ENCODE peak calls at places on chromosomes 13 and 19, in ten cellular contexts. One of them, this sample, is unnamed.

GRCh38 chr19:4523306-4524110 is 5.2 kb upstream of the PLIN4 start:
- DNase-seq in Calu3: peak
- DNase-seq in adrenal gland: no peak
- DNase-seq in activated T-cell treated with anti-CD3 and anti-CD28 coated beads, Interleukin-2, amount 50 U/mL, for 1 hour: peak
- DNase-seq in activated T-helper 1 cell treated with anti-CD3 and anti-CD28 coated beads, Interleukin-12 subunit alpha, Interleukin-12 subunit beta, Interleukin-2, Interleukin-4 antibody, amounts not matched to agents 30 ng/mL and 10 ng/mL and 1 ng/mL, durations not matched to agents 14 hours and 24 hours and 36 hours: peak
- DNase-seq in A549: peak
- DNase-seq in T-helper 1 cell: no peak
- DNase-seq in astrocyte of the spinal cord: no peak
- DNase-seq in nucleus accumbens: peak
- DNase-seq in SK-N-MC: no peak
- DNase-seq in this sample: peak

GRCh38 chr19:8340341-8341096 is 2.5 kb downstream of the KANK3 start:
- DNase-seq in adrenal gland: peak
- DNase-seq in astrocyte of the spinal cord: no peak
- DNase-seq in A549: no peak
- DNase-seq in activated T-cell treated with anti-CD3 and anti-CD28 coated beads, Interleukin-2, amount 50 U/mL, for 1 hour: no peak
- DNase-seq in nucleus accumbens: no peak
- DNase-seq in activated T-helper 1 cell treated with anti-CD3 and anti-CD28 coated beads, Interleukin-12 subunit alpha, Interleukin-12 subunit beta, Interleukin-2, Interleukin-4 antibody, amounts not matched to agents 30 ng/mL and 10 ng/mL and 1 ng/mL, durations not matched to agents 14 hours and 24 hours and 36 hours: no peak
- DNase-seq in SK-N-MC: no peak
- DNase-seq in Calu3: no peak
- DNase-seq in T-helper 1 cell: no peak
- DNase-seq in this sample: no peak

GRCh38 chr13:70568571-70568970 is 460.3 kb upstream of the KLHL1 start:
- DNase-seq in SK-N-MC: peak
- DNase-seq in adrenal gland: no peak
- DNase-seq in Calu3: no peak
- DNase-seq in A549: peak
- DNase-seq in astrocyte of the spinal cord: peak
- DNase-seq in activated T-helper 1 cell treated with anti-CD3 and anti-CD28 coated beads, Interleukin-12 subunit alpha, Interleukin-12 subunit beta, Interleukin-2, Interleukin-4 antibody, amounts not matched to agents 30 ng/mL and 10 ng/mL and 1 ng/mL, durations not matched to agents 14 hours and 24 hours and 36 hours: no peak
- DNase-seq in T-helper 1 cell: peak
- DNase-seq in nucleus accumbens: no peak
- DNase-seq in activated T-cell treated with anti-CD3 and anti-CD28 coated beads, Interleukin-2, amount 50 U/mL, for 1 hour: no peak
- DNase-seq in this sample: peak

GRCh38 chr13:103356226-103356864 is 290.1 kb upstream of the SLC10A2 start:
- DNase-seq in T-helper 1 cell: no peak
- DNase-seq in SK-N-MC: no peak
- DNase-seq in astrocyte of the spinal cord: no peak
- DNase-seq in adrenal gland: no peak
- DNase-seq in activated T-cell treated with anti-CD3 and anti-CD28 coated beads, Interleukin-2, amount 50 U/mL, for 1 hour: no peak
- DNase-seq in A549: no peak
- DNase-seq in Calu3: no peak
- DNase-seq in activated T-helper 1 cell treated with anti-CD3 and anti-CD28 coated beads, Interleukin-12 subunit alpha, Interleukin-12 subunit beta, Interleukin-2, Interleukin-4 antibody, amounts not matched to agents 30 ng/mL and 10 ng/mL and 1 ng/mL, durations not matched to agents 14 hours and 24 hours and 36 hours: no peak
- DNase-seq in nucleus accumbens: no peak
- DNase-seq in this sample: no peak

GRCh38 chr19:14004619-14005380 is 1.3 kb downstream of the RFX1 start:
- DNase-seq in adrenal gland: peak
- DNase-seq in astrocyte of the spinal cord: no peak
- DNase-seq in T-helper 1 cell: no peak
- DNase-seq in A549: no peak
- DNase-seq in Calu3: peak
- DNase-seq in activated T-helper 1 cell treated with anti-CD3 and anti-CD28 coated beads, Interleukin-12 subunit alpha, Interleukin-12 subunit beta, Interleukin-2, Interleukin-4 antibody, amounts not matched to agents 30 ng/mL and 10 ng/mL and 1 ng/mL, durations not matched to agents 14 hours and 24 hours and 36 hours: no peak
- DNase-seq in SK-N-MC: no peak
- DNase-seq in activated T-cell treated with anti-CD3 and anti-CD28 coated beads, Interleukin-2, amount 50 U/mL, for 1 hour: no peak
- DNase-seq in nucleus accumbens: peak
- DNase-seq in this sample: peak

GRCh38 chr13:34748078-34748477 is 194.0 kb upstream of the NBEA start:
- DNase-seq in activated T-cell treated with anti-CD3 and anti-CD28 coated beads, Interleukin-2, amount 50 U/mL, for 1 hour: no peak
- DNase-seq in astrocyte of the spinal cord: peak
- DNase-seq in activated T-helper 1 cell treated with anti-CD3 and anti-CD28 coated beads, Interleukin-12 subunit alpha, Interleukin-12 subunit beta, Interleukin-2, Interleukin-4 antibody, amounts not matched to agents 30 ng/mL and 10 ng/mL and 1 ng/mL, durations not matched to agents 14 hours and 24 hours and 36 hours: no peak
- DNase-seq in adrenal gland: peak
- DNase-seq in A549: no peak
- DNase-seq in Calu3: peak
- DNase-seq in nucleus accumbens: peak
- DNase-seq in SK-N-MC: no peak
- DNase-seq in T-helper 1 cell: no peak
- DNase-seq in this sample: peak

GRCh38 chr19:53328967-53329366 is 4.6 kb upstream of the ZNF845 start:
- DNase-seq in SK-N-MC: no peak
- DNase-seq in A549: no peak
- DNase-seq in Calu3: no peak
- DNase-seq in nucleus accumbens: peak
- DNase-seq in astrocyte of the spinal cord: peak
- DNase-seq in adrenal gland: peak
- DNase-seq in activated T-cell treated with anti-CD3 and anti-CD28 coated beads, Interleukin-2, amount 50 U/mL, for 1 hour: no peak
- DNase-seq in T-helper 1 cell: no peak
- DNase-seq in activated T-helper 1 cell treated with anti-CD3 and anti-CD28 coated beads, Interleukin-12 subunit alpha, Interleukin-12 subunit beta, Interleukin-2, Interleukin-4 antibody, amounts not matched to agents 30 ng/mL and 10 ng/mL and 1 ng/mL, durations not matched to agents 14 hours and 24 hours and 36 hours: no peak
- DNase-seq in this sample: no peak

GRCh38 chr19:16106121-16106520 is 5.6 kb upstream of the RAB8A start:
- DNase-seq in T-helper 1 cell: no peak
- DNase-seq in A549: peak
- DNase-seq in astrocyte of the spinal cord: no peak
- DNase-seq in SK-N-MC: no peak
- DNase-seq in nucleus accumbens: no peak
- DNase-seq in Calu3: no peak
- DNase-seq in adrenal gland: no peak
- DNase-seq in activated T-helper 1 cell treated with anti-CD3 and anti-CD28 coated beads, Interleukin-12 subunit alpha, Interleukin-12 subunit beta, Interleukin-2, Interleukin-4 antibody, amounts not matched to agents 30 ng/mL and 10 ng/mL and 1 ng/mL, durations not matched to agents 14 hours and 24 hours and 36 hours: no peak
- DNase-seq in activated T-cell treated with anti-CD3 and anti-CD28 coated beads, Interleukin-2, amount 50 U/mL, for 1 hour: no peak
- DNase-seq in this sample: no peak

GRCh38 chr19:3057275-3057714 is 5.0 kb downstream of the TLE5 start:
- DNase-seq in SK-N-MC: no peak
- DNase-seq in A549: peak
- DNase-seq in astrocyte of the spinal cord: peak
- DNase-seq in activated T-helper 1 cell treated with anti-CD3 and anti-CD28 coated beads, Interleukin-12 subunit alpha, Interleukin-12 subunit beta, Interleukin-2, Interleukin-4 antibody, amounts not matched to agents 30 ng/mL and 10 ng/mL and 1 ng/mL, durations not matched to agents 14 hours and 24 hours and 36 hours: no peak
- DNase-seq in activated T-cell treated with anti-CD3 and anti-CD28 coated beads, Interleukin-2, amount 50 U/mL, for 1 hour: no peak
- DNase-seq in T-helper 1 cell: no peak
- DNase-seq in nucleus accumbens: peak
- DNase-seq in adrenal gland: peak
- DNase-seq in Calu3: peak
- DNase-seq in this sample: peak

GRCh38 chr19:17213334-17213733 is 1.8 kb upstream of the USE1 start:
- DNase-seq in astrocyte of the spinal cord: no peak
- DNase-seq in activated T-helper 1 cell treated with anti-CD3 and anti-CD28 coated beads, Interleukin-12 subunit alpha, Interleukin-12 subunit beta, Interleukin-2, Interleukin-4 antibody, amounts not matched to agents 30 ng/mL and 10 ng/mL and 1 ng/mL, durations not matched to agents 14 hours and 24 hours and 36 hours: no peak
- DNase-seq in SK-N-MC: no peak
- DNase-seq in Calu3: no peak
- DNase-seq in activated T-cell treated with anti-CD3 and anti-CD28 coated beads, Interleukin-2, amount 50 U/mL, for 1 hour: no peak
- DNase-seq in nucleus accumbens: no peak
- DNase-seq in T-helper 1 cell: no peak
- DNase-seq in A549: no peak
- DNase-seq in adrenal gland: no peak
- DNase-seq in this sample: no peak

GRCh38 chr19:44757057-44757734 is 8.7 kb downstream of the BCL3 start:
- DNase-seq in A549: no peak
- DNase-seq in adrenal gland: peak
- DNase-seq in activated T-cell treated with anti-CD3 and anti-CD28 coated beads, Interleukin-2, amount 50 U/mL, for 1 hour: no peak
- DNase-seq in nucleus accumbens: peak
- DNase-seq in T-helper 1 cell: no peak
- DNase-seq in astrocyte of the spinal cord: peak
- DNase-seq in Calu3: no peak
- DNase-seq in activated T-helper 1 cell treated with anti-CD3 and anti-CD28 coated beads, Interleukin-12 subunit alpha, Interleukin-12 subunit beta, Interleukin-2, Interleukin-4 antibody, amounts not matched to agents 30 ng/mL and 10 ng/mL and 1 ng/mL, durations not matched to agents 14 hours and 24 hours and 36 hours: no peak
- DNase-seq in SK-N-MC: no peak
- DNase-seq in this sample: peak

GRCh38 chr13:97234742-97235141 is 12.6 kb downstream of the MBNL2 start:
- DNase-seq in activated T-helper 1 cell treated with anti-CD3 and anti-CD28 coated beads, Interleukin-12 subunit alpha, Interleukin-12 subunit beta, Interleukin-2, Interleukin-4 antibody, amounts not matched to agents 30 ng/mL and 10 ng/mL and 1 ng/mL, durations not matched to agents 14 hours and 24 hours and 36 hours: no peak
- DNase-seq in astrocyte of the spinal cord: no peak
- DNase-seq in Calu3: no peak
- DNase-seq in SK-N-MC: no peak
- DNase-seq in adrenal gland: no peak
- DNase-seq in T-helper 1 cell: no peak
- DNase-seq in nucleus accumbens: no peak
- DNase-seq in activated T-cell treated with anti-CD3 and anti-CD28 coated beads, Interleukin-2, amount 50 U/mL, for 1 hour: no peak
- DNase-seq in A549: no peak
- DNase-seq in this sample: no peak

GRCh38 chr13:110644892-110645521 is 29.7 kb downstream of the NAXD start:
- DNase-seq in SK-N-MC: no peak
- DNase-seq in adrenal gland: peak
- DNase-seq in activated T-helper 1 cell treated with anti-CD3 and anti-CD28 coated beads, Interleukin-12 subunit alpha, Interleukin-12 subunit beta, Interleukin-2, Interleukin-4 antibody, amounts not matched to agents 30 ng/mL and 10 ng/mL and 1 ng/mL, durations not matched to agents 14 hours and 24 hours and 36 hours: peak
- DNase-seq in A549: peak
- DNase-seq in activated T-cell treated with anti-CD3 and anti-CD28 coated beads, Interleukin-2, amount 50 U/mL, for 1 hour: peak
- DNase-seq in T-helper 1 cell: peak
- DNase-seq in Calu3: no peak
- DNase-seq in astrocyte of the spinal cord: peak
- DNase-seq in nucleus accumbens: peak
- DNase-seq in this sample: peak

GRCh38 chr13:59537500-59537899 is 626.2 kb downstream of the DIAPH3 start:
- DNase-seq in SK-N-MC: no peak
- DNase-seq in activated T-helper 1 cell treated with anti-CD3 and anti-CD28 coated beads, Interleukin-12 subunit alpha, Interleukin-12 subunit beta, Interleukin-2, Interleukin-4 antibody, amounts not matched to agents 30 ng/mL and 10 ng/mL and 1 ng/mL, durations not matched to agents 14 hours and 24 hours and 36 hours: no peak
- DNase-seq in astrocyte of the spinal cord: no peak
- DNase-seq in T-helper 1 cell: no peak
- DNase-seq in adrenal gland: no peak
- DNase-seq in activated T-cell treated with anti-CD3 and anti-CD28 coated beads, Interleukin-2, amount 50 U/mL, for 1 hour: no peak
- DNase-seq in Calu3: no peak
- DNase-seq in A549: no peak
- DNase-seq in nucleus accumbens: no peak
- DNase-seq in this sample: no peak

GRCh38 chr19:3269972-3270667 is 45.7 kb downstream of the CELF5 start:
- DNase-seq in activated T-cell treated with anti-CD3 and anti-CD28 coated beads, Interleukin-2, amount 50 U/mL, for 1 hour: no peak
- DNase-seq in SK-N-MC: no peak
- DNase-seq in activated T-helper 1 cell treated with anti-CD3 and anti-CD28 coated beads, Interleukin-12 subunit alpha, Interleukin-12 subunit beta, Interleukin-2, Interleukin-4 antibody, amounts not matched to agents 30 ng/mL and 10 ng/mL and 1 ng/mL, durations not matched to agents 14 hours and 24 hours and 36 hours: no peak
- DNase-seq in astrocyte of the spinal cord: no peak
- DNase-seq in nucleus accumbens: no peak
- DNase-seq in T-helper 1 cell: no peak
- DNase-seq in A549: no peak
- DNase-seq in adrenal gland: no peak
- DNase-seq in Calu3: no peak
- DNase-seq in this sample: no peak

GRCh38 chr19:35120898-35121297 is 5.3 kb downstream of the FXYD3 start:
- DNase-seq in astrocyte of the spinal cord: no peak
- DNase-seq in activated T-cell treated with anti-CD3 and anti-CD28 coated beads, Interleukin-2, amount 50 U/mL, for 1 hour: no peak
- DNase-seq in SK-N-MC: no peak
- DNase-seq in Calu3: peak
- DNase-seq in A549: no peak
- DNase-seq in nucleus accumbens: no peak
- DNase-seq in adrenal gland: no peak
- DNase-seq in activated T-helper 1 cell treated with anti-CD3 and anti-CD28 coated beads, Interleukin-12 subunit alpha, Interleukin-12 subunit beta, Interleukin-2, Interleukin-4 antibody, amounts not matched to agents 30 ng/mL and 10 ng/mL and 1 ng/mL, durations not matched to agents 14 hours and 24 hours and 36 hours: no peak
- DNase-seq in T-helper 1 cell: no peak
- DNase-seq in this sample: no peak

GRCh38 chr13:109939838-109940237 is 153.5 kb upstream of the IRS2 start:
- DNase-seq in activated T-cell treated with anti-CD3 and anti-CD28 coated beads, Interleukin-2, amount 50 U/mL, for 1 hour: no peak
- DNase-seq in Calu3: no peak
- DNase-seq in T-helper 1 cell: no peak
- DNase-seq in nucleus accumbens: no peak
- DNase-seq in A549: no peak
- DNase-seq in adrenal gland: no peak
- DNase-seq in activated T-helper 1 cell treated with anti-CD3 and anti-CD28 coated beads, Interleukin-12 subunit alpha, Interleukin-12 subunit beta, Interleukin-2, Interleukin-4 antibody, amounts not matched to agents 30 ng/mL and 10 ng/mL and 1 ng/mL, durations not matched to agents 14 hours and 24 hours and 36 hours: no peak
- DNase-seq in SK-N-MC: no peak
- DNase-seq in astrocyte of the spinal cord: no peak
- DNase-seq in this sample: no peak

GRCh38 chr13:100880166-100880565 is 205.6 kb upstream of the TMTC4 start:
- DNase-seq in Calu3: no peak
- DNase-seq in SK-N-MC: no peak
- DNase-seq in T-helper 1 cell: no peak
- DNase-seq in astrocyte of the spinal cord: no peak
- DNase-seq in A549: no peak
- DNase-seq in adrenal gland: no peak
- DNase-seq in activated T-helper 1 cell treated with anti-CD3 and anti-CD28 coated beads, Interleukin-12 subunit alpha, Interleukin-12 subunit beta, Interleukin-2, Interleukin-4 antibody, amounts not matched to agents 30 ng/mL and 10 ng/mL and 1 ng/mL, durations not matched to agents 14 hours and 24 hours and 36 hours: no peak
- DNase-seq in activated T-cell treated with anti-CD3 and anti-CD28 coated beads, Interleukin-2, amount 50 U/mL, for 1 hour: no peak
- DNase-seq in nucleus accumbens: no peak
- DNase-seq in this sample: no peak

GRCh38 chr19:4697304-4697703 is 26.3 kb downstream of the DPP9 start:
- DNase-seq in A549: no peak
- DNase-seq in T-helper 1 cell: no peak
- DNase-seq in astrocyte of the spinal cord: no peak
- DNase-seq in SK-N-MC: no peak
- DNase-seq in activated T-helper 1 cell treated with anti-CD3 and anti-CD28 coated beads, Interleukin-12 subunit alpha, Interleukin-12 subunit beta, Interleukin-2, Interleukin-4 antibody, amounts not matched to agents 30 ng/mL and 10 ng/mL and 1 ng/mL, durations not matched to agents 14 hours and 24 hours and 36 hours: no peak
- DNase-seq in activated T-cell treated with anti-CD3 and anti-CD28 coated beads, Interleukin-2, amount 50 U/mL, for 1 hour: no peak
- DNase-seq in Calu3: no peak
- DNase-seq in adrenal gland: no peak
- DNase-seq in nucleus accumbens: no peak
- DNase-seq in this sample: no peak

GRCh38 chr19:33290956-33291622 is 11.2 kb downstream of the CEBPA start:
- DNase-seq in SK-N-MC: no peak
- DNase-seq in A549: peak
- DNase-seq in astrocyte of the spinal cord: no peak
- DNase-seq in Calu3: peak
- DNase-seq in adrenal gland: no peak
- DNase-seq in activated T-cell treated with anti-CD3 and anti-CD28 coated beads, Interleukin-2, amount 50 U/mL, for 1 hour: no peak
- DNase-seq in nucleus accumbens: no peak
- DNase-seq in activated T-helper 1 cell treated with anti-CD3 and anti-CD28 coated beads, Interleukin-12 subunit alpha, Interleukin-12 subunit beta, Interleukin-2, Interleukin-4 antibody, amounts not matched to agents 30 ng/mL and 10 ng/mL and 1 ng/mL, durations not matched to agents 14 hours and 24 hours and 36 hours: no peak
- DNase-seq in T-helper 1 cell: no peak
- DNase-seq in this sample: no peak

GRCh38 chr13:60134376-60134775 is 29.4 kb downstream of the DIAPH3 start:
- DNase-seq in T-helper 1 cell: peak
- DNase-seq in activated T-helper 1 cell treated with anti-CD3 and anti-CD28 coated beads, Interleukin-12 subunit alpha, Interleukin-12 subunit beta, Interleukin-2, Interleukin-4 antibody, amounts not matched to agents 30 ng/mL and 10 ng/mL and 1 ng/mL, durations not matched to agents 14 hours and 24 hours and 36 hours: no peak
- DNase-seq in nucleus accumbens: no peak
- DNase-seq in astrocyte of the spinal cord: no peak
- DNase-seq in A549: peak
- DNase-seq in SK-N-MC: no peak
- DNase-seq in activated T-cell treated with anti-CD3 and anti-CD28 coated beads, Interleukin-2, amount 50 U/mL, for 1 hour: no peak
- DNase-seq in Calu3: no peak
- DNase-seq in adrenal gland: no peak
- DNase-seq in this sample: no peak

GRCh38 chr19:19477705-19478383 is 37.5 kb downstream of the TSSK6 start:
- DNase-seq in Calu3: no peak
- DNase-seq in A549: no peak
- DNase-seq in adrenal gland: no peak
- DNase-seq in activated T-cell treated with anti-CD3 and anti-CD28 coated beads, Interleukin-2, amount 50 U/mL, for 1 hour: no peak
- DNase-seq in astrocyte of the spinal cord: no peak
- DNase-seq in activated T-helper 1 cell treated with anti-CD3 and anti-CD28 coated beads, Interleukin-12 subunit alpha, Interleukin-12 subunit beta, Interleukin-2, Interleukin-4 antibody, amounts not matched to agents 30 ng/mL and 10 ng/mL and 1 ng/mL, durations not matched to agents 14 hours and 24 hours and 36 hours: no peak
- DNase-seq in T-helper 1 cell: no peak
- DNase-seq in nucleus accumbens: no peak
- DNase-seq in SK-N-MC: no peak
- DNase-seq in this sample: no peak

GRCh38 chr19:51022526-51022925 is 3.0 kb upstream of the KLK10 start:
- DNase-seq in activated T-helper 1 cell treated with anti-CD3 and anti-CD28 coated beads, Interleukin-12 subunit alpha, Interleukin-12 subunit beta, Interleukin-2, Interleukin-4 antibody, amounts not matched to agents 30 ng/mL and 10 ng/mL and 1 ng/mL, durations not matched to agents 14 hours and 24 hours and 36 hours: no peak
- DNase-seq in astrocyte of the spinal cord: no peak
- DNase-seq in T-helper 1 cell: no peak
- DNase-seq in A549: no peak
- DNase-seq in nucleus accumbens: no peak
- DNase-seq in activated T-cell treated with anti-CD3 and anti-CD28 coated beads, Interleukin-2, amount 50 U/mL, for 1 hour: no peak
- DNase-seq in adrenal gland: no peak
- DNase-seq in Calu3: no peak
- DNase-seq in SK-N-MC: no peak
- DNase-seq in this sample: no peak

GRCh38 chr19:35262101-35262761 is 6.5 kb upstream of the USF2 start:
- DNase-seq in activated T-cell treated with anti-CD3 and anti-CD28 coated beads, Interleukin-2, amount 50 U/mL, for 1 hour: peak
- DNase-seq in SK-N-MC: no peak
- DNase-seq in astrocyte of the spinal cord: no peak
- DNase-seq in activated T-helper 1 cell treated with anti-CD3 and anti-CD28 coated beads, Interleukin-12 subunit alpha, Interleukin-12 subunit beta, Interleukin-2, Interleukin-4 antibody, amounts not matched to agents 30 ng/mL and 10 ng/mL and 1 ng/mL, durations not matched to agents 14 hours and 24 hours and 36 hours: no peak
- DNase-seq in adrenal gland: no peak
- DNase-seq in Calu3: no peak
- DNase-seq in A549: no peak
- DNase-seq in T-helper 1 cell: no peak
- DNase-seq in nucleus accumbens: no peak
- DNase-seq in this sample: no peak

GRCh38 chr19:14632286-14632685 is 42.4 kb downstream of the ADGRE3 start:
- DNase-seq in Calu3: peak
- DNase-seq in A549: peak
- DNase-seq in SK-N-MC: peak
- DNase-seq in T-helper 1 cell: peak
- DNase-seq in nucleus accumbens: no peak
- DNase-seq in activated T-helper 1 cell treated with anti-CD3 and anti-CD28 coated beads, Interleukin-12 subunit alpha, Interleukin-12 subunit beta, Interleukin-2, Interleukin-4 antibody, amounts not matched to agents 30 ng/mL and 10 ng/mL and 1 ng/mL, durations not matched to agents 14 hours and 24 hours and 36 hours: no peak
- DNase-seq in astrocyte of the spinal cord: no peak
- DNase-seq in adrenal gland: no peak
- DNase-seq in activated T-cell treated with anti-CD3 and anti-CD28 coated beads, Interleukin-2, amount 50 U/mL, for 1 hour: no peak
- DNase-seq in this sample: peak

GRCh38 chr19:32098953-32099352 is 246.5 kb upstream of the ZNF507 start:
- DNase-seq in A549: no peak
- DNase-seq in adrenal gland: no peak
- DNase-seq in Calu3: no peak
- DNase-seq in activated T-helper 1 cell treated with anti-CD3 and anti-CD28 coated beads, Interleukin-12 subunit alpha, Interleukin-12 subunit beta, Interleukin-2, Interleukin-4 antibody, amounts not matched to agents 30 ng/mL and 10 ng/mL and 1 ng/mL, durations not matched to agents 14 hours and 24 hours and 36 hours: no peak
- DNase-seq in SK-N-MC: no peak
- DNase-seq in astrocyte of the spinal cord: no peak
- DNase-seq in T-helper 1 cell: no peak
- DNase-seq in activated T-cell treated with anti-CD3 and anti-CD28 coated beads, Interleukin-2, amount 50 U/mL, for 1 hour: no peak
- DNase-seq in nucleus accumbens: no peak
- DNase-seq in this sample: no peak